ENCODE peak calls at places on chromosomes 2 and 18, in eight cellular contexts. A is CD8-positive, alpha-beta memory T cell; L is fibroblast of lung; E is mesenchymal stem cell; C is AG04450; U is heart right ventricle; I is upper lobe of right lung; X is GM23248. N is an unnamed sample.

GRCh38 chr2:195813401-195813800 is 156.4 kb downstream of the SLC39A10 start:
- DNase-seq in A (no peak), L (peak; percentile 65), E (no peak), C (no peak), U (no peak), I (no peak), X (no peak), N (no peak)

GRCh38 chr2:233822101-233822771 is 32.1 kb downstream of the HJURP start:
- DNase-seq in A (no peak), L (no peak), E (no peak), C (no peak), U (no peak), I (peak; percentile 49), X (no peak), N (no peak)

GRCh38 chr2:96533292-96534073 is 3.1 kb upstream of the ARID5A start:
- DNase-seq in A (no peak), L (peak; percentile 81), E (peak; percentile 83), C (no peak), U (peak; percentile 77), I (peak; percentile 83), X (peak; percentile 93), N (no peak)

GRCh38 chr18:12015697-12016062 is 34.4 kb downstream of the IMPA2 start:
- DNase-seq in A (no peak), L (peak; percentile 95), E (no peak), C (peak; percentile 18), U (peak; percentile 73), I (peak; percentile 90), X (peak; percentile 57), N (no peak)

GRCh38 chr2:29113891-29114321 is 1.3 kb upstream of the CLIP4 start:
- DNase-seq in A (no peak), L (peak; percentile 88), E (peak; percentile 89), C (no peak), U (peak; percentile 31), I (peak; percentile 76), X (peak; percentile 87), N (peak; percentile 84)

GRCh38 chr2:68726608-68727367 is 7.8 kb upstream of the ARHGAP25 start:
- DNase-seq in A (peak; percentile 82), L (no peak), E (peak; percentile 28), C (no peak), U (no peak), I (no peak), X (no peak), N (no peak)

GRCh38 chr2:217291259-217291658 is 431.4 kb upstream of the TNP1 start:
- DNase-seq in A (no peak), L (no peak), E (no peak), C (no peak), U (no peak), I (no peak), X (no peak), N (no peak)

GRCh38 chr2:101473911-101474751 is 781 bp downstream of the RFX8 start:
- DNase-seq in A (no peak), L (peak; percentile 60), E (peak; percentile 50), C (no peak), U (peak; percentile 71), I (peak; percentile 69), X (peak; percentile 82), N (no peak)

GRCh38 chr2:237193436-237193835 is 107.7 kb downstream of the COPS8 start:
- DNase-seq in A (no peak), L (no peak), E (no peak), C (no peak), U (no peak), I (no peak), X (no peak), N (no peak)

GRCh38 chr2:161208527-161209139 is 48.4 kb downstream of the TANK start:
- DNase-seq in A (no peak), L (peak; percentile 74), E (peak; percentile 78), C (peak; percentile 38), U (no peak), I (no peak), X (peak; percentile 90), N (no peak)

GRCh38 chr2:55721601-55722215 is 28.1 kb upstream of the PNPT1 start:
- DNase-seq in A (no peak), L (peak; percentile 46), E (peak; percentile 23), C (no peak), U (no peak), I (no peak), X (peak; percentile 8), N (no peak)

GRCh38 chr2:198546091-198546490 is 741.7 kb downstream of the PLCL1 start:
- DNase-seq in A (no peak), L (peak; percentile 31), E (no peak), C (no peak), U (no peak), I (no peak), X (no peak), N (no peak)

GRCh38 chr2:237630216-237631000 is 3.0 kb downstream of the LRRFIP1 start:
- DNase-seq in A (no peak), L (no peak), E (no peak), C (no peak), U (no peak), I (peak; percentile 42), X (no peak), N (no peak)

GRCh38 chr2:102743259-102743658 is 18.6 kb upstream of the TMEM182 start:
- DNase-seq in A (no peak), L (no peak), E (no peak), C (no peak), U (no peak), I (no peak), X (no peak), N (no peak)

GRCh38 chr2:97788986-97789644 is 75.7 kb downstream of the ZAP70 start:
- DNase-seq in A (no peak), L (no peak), E (no peak), C (no peak), U (no peak), I (no peak), X (no peak), N (no peak)

DNA sequence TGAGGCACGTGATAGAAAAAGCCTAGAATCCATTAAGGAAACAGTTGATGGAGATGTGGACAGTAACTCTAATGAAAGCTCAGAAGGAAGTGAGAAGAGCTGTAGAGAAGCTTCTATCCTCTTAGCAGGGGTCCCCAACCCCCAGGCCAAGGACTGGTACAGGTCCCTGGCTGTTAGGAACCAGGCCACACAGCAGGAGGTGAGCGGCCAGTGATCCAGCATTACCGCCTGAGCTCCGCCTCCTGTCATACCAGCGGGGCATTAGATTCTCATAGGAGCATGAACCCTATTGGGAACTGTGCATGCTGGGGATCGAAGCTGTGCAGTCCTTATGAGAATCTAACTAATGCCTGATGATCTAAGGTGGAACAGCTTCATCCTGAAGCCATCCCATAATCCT is 8.7 kb upstream of the IMP4 start:
- DNase-seq in A (no peak), L (no peak), E (no peak), C (no peak), U (no peak), I (no peak), X (no peak), N (no peak)
- H3K4me3 ChIP-seq in A (no peak overlapping the region), L (no peak overlapping the region), E (no peak overlapping the region), C (no peak overlapping the region), U (no peak overlapping the region), I (no peak overlapping the region), X (no peak overlapping the region), N (no peak overlapping the region)

GRCh38 chr2:84537251-84537650 is 21.0 kb downstream of the DNAH6 start:
- DNase-seq in A (no peak), L (no peak), E (no peak), C (no peak), U (no peak), I (no peak), X (peak; percentile 12), N (no peak)

GRCh38 chr2:84534225-84534624 is 17.9 kb downstream of the DNAH6 start:
- DNase-seq in A (no peak), L (no peak), E (no peak), C (no peak), U (no peak), I (no peak), X (no peak), N (no peak)

GRCh38 chr2:84527137-84528129 is 11.1 kb downstream of the DNAH6 start:
- DNase-seq in A (no peak), L (no peak), E (no peak), C (no peak), U (no peak), I (no peak), X (peak; percentile 30), N (no peak)

GRCh38 chr2:84526562-84526961 is 10.3 kb downstream of the DNAH6 start:
- DNase-seq in A (no peak), L (peak; percentile 21), E (no peak), C (no peak), U (no peak), I (no peak), X (peak; percentile 40), N (no peak)

DNA sequence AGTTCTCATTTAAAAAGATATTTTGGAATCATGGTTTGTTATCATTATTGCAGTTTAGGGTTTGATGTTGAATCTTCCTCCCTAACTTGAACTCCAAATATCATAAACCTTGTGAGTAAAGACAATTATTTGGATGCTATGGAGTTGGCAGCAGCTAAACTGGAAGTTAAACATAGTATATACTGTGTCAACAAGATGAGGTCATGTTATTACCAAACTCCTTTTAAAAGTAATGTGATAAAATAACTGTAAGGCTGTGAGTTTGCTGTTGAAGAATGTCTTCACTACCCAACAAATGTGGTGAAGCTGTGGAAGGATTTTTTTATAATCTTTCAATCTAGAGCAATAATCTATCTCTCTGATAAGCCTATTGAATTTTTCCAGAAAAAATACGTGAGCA is 16.0 kb downstream of the DNAH6 start:
- DNase-seq in A (no peak), L (peak; percentile 4), E (no peak), C (no peak), U (no peak), I (no peak), X (peak; percentile 8), N (no peak)
- H3K4me3 ChIP-seq in A (no peak overlapping the region), L (no peak overlapping the region), E (no peak overlapping the region), C (no peak overlapping the region), U (no peak overlapping the region), I (no peak overlapping the region), X (no peak overlapping the region), N (no peak overlapping the region)

DNA sequence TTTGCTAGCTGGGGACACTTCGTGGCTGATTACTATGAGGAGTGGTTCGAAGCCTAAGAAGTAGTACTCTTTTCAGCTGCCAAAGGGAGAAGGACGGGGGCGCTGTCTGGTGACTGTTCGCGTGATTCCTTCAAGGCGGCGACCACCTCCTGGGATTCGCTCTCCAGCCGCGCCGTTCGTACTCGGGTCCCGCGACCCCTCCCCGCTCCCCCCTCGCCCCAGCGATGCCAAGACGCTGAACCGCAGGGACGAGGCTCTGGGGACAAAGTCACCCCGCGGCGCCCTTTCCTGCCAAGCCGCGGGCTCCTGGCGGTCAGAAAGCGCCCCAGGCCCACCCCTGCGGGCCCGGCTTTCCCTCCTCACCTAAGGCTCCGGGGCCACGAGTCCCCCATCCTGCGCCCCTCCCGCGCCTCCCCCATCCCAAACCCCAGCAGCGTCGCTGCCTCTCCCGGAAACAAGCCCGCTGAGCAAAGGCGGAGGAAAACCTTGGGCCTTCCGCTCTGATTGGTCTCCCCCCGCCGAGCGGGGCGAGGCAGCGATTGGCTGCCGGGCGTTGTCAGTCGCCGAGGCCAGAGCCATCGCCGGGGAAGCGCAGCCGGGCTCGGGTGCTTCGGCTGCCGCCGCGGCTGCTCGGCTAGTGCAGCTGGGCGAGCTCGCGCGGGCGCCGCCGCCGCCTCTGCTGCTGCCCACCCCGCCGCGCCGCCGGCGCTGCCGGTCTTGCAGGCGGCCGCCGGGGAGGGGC is 404.3 kb downstream of the XIRP2 start:
- DNase-seq in A (peak; percentile 24), L (peak; percentile 95), E (peak; percentile 94), C (peak; percentile 87), U (peak; percentile 85), I (peak; percentile 93), X (peak; percentile 97), N (peak; percentile 59)
- H3K4me3 ChIP-seq in A (no peak within 1 kb of the TSS), L (peak within 1 kb of the TSS; percentile 73), E (peak within 1 kb of the TSS; percentile 85), C (peak within 1 kb of the TSS; percentile 73), U (peak within 1 kb of the TSS; percentile 74), I (peak within 1 kb of the TSS; percentile 67), X (peak within 1 kb of the TSS; percentile 85), N (peak within 1 kb of the TSS; percentile 54)

DNA sequence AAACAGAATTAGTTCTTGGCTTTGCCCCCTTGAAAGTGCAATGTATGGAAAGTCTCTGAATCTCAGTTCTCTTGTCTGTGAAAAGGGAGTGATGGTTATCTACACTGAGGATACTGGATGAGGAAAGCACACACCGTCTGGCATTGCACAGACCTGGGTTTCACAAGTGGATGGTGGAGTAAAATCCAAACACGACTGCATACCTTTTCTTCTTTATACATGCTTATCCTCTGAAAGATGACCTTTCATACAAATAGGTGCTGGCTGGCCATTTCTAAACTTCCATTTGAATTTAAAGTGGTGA is 4.2 kb downstream of the CXCR4 start:
- DNase-seq in A (peak; percentile 36), L (no peak), E (no peak), C (no peak), U (no peak), I (no peak), X (no peak), N (no peak)
- H3K4me3 ChIP-seq in A (peak overlapping the region; percentile 2), L (no peak overlapping the region), E (no peak overlapping the region), C (no peak overlapping the region), U (no peak overlapping the region), I (no peak overlapping the region), X (no peak overlapping the region), N (no peak overlapping the region)

N was measured in Panc1.